ENCODE peak calls at places on chromosomes 3 and 15, in seven cellular contexts. Y is HepG2, L is tibial nerve, C is transverse colon, T is vagina, W is gastrocnemius medialis, P is NB4. Z is an unnamed sample.

GRCh38 chr3:172512363-172512762 is 10.9 kb downstream of the TNFSF10 start:
- DNase-seq in W (peak; percentile 31), P (peak; percentile 95), L (peak; percentile 40), T (no peak), Y (no peak), C (peak; percentile 67), Z (no peak)

GRCh38 chr3:94961423-94962100 is 898.7 kb downstream of the NSUN3 start:
- DNase-seq in L (no peak), C (no peak), W (no peak), P (no peak), Y (no peak), T (no peak), Z (no peak)

GRCh38 chr3:103393395-103394186 is 958.8 kb downstream of the ZPLD1 start:
- DNase-seq in W (no peak), C (no peak), P (no peak), Y (no peak), T (no peak), L (no peak), Z (no peak)

GRCh38 chr15:55816017-55816416 is 73.1 kb upstream of the PRTG start:
- DNase-seq in L (no peak), W (no peak), Y (no peak), P (no peak), C (no peak), T (no peak), Z (no peak)

GRCh38 chr15:55320963-55321362 is 1.9 kb downstream of the PIGB start:
- DNase-seq in T (no peak), C (no peak), P (no peak), Y (no peak), W (no peak), L (no peak), Z (no peak)

GRCh38 chr15:57606816-57607215 is 15.1 kb downstream of the MYZAP start:
- DNase-seq in C (no peak), L (no peak), Y (no peak), W (no peak), T (no peak), P (no peak), Z (no peak)

GRCh38 chr3:52004906-52005395 is 9.3 kb upstream of the RPL29 start:
- DNase-seq in L (no peak), T (no peak), W (no peak), P (no peak), C (no peak), Y (no peak), Z (no peak)

GRCh38 chr15:71043373-71043772 is 71.9 kb upstream of the THSD4 start:
- DNase-seq in W (no peak), T (no peak), P (no peak), L (no peak), Y (no peak), C (no peak), Z (no peak)

GRCh38 chr15:77354064-77354463 is 65.8 kb downstream of the PEAK1 start:
- DNase-seq in T (no peak), W (no peak), P (peak; percentile 11), Y (no peak), C (no peak), L (no peak), Z (no peak)

GRCh38 chr3:190036631-190037030 is 84.1 kb downstream of the P3H2 start:
- DNase-seq in P (no peak), Y (no peak), C (no peak), W (no peak), T (no peak), L (no peak), Z (no peak)

GRCh38 chr15:98668566-98669308 is 20.4 kb downstream of the IGF1R start:
- DNase-seq in Y (no peak), C (no peak), T (no peak), L (no peak), P (no peak), W (no peak), Z (no peak)

GRCh38 chr3:56962200-56962599 is 98.3 kb upstream of the SPATA12 start:
- DNase-seq in Y (no peak), P (no peak), L (no peak), T (no peak), W (no peak), C (no peak), Z (no peak)

GRCh38 chr3:141625506-141625905 is 112.6 kb upstream of the RNF7 start:
- DNase-seq in W (no peak), C (no peak), L (no peak), P (no peak), T (no peak), Y (no peak), Z (no peak)

GRCh38 chr3:65809641-65810150 is 229.0 kb downstream of the MAGI1 start:
- DNase-seq in Y (no peak), W (no peak), T (no peak), L (no peak), C (no peak), P (no peak), Z (no peak)

GRCh38 chr3:173732237-173732636 is 334.7 kb downstream of the NLGN1 start:
- DNase-seq in W (no peak), L (no peak), C (no peak), Y (no peak), P (no peak), T (no peak), Z (no peak)

GRCh38 chr15:77027697-77028450 is 32.9 kb downstream of the PSTPIP1 start:
- DNase-seq in L (no peak), T (no peak), W (no peak), C (peak; percentile 10), Y (no peak), P (no peak), Z (no peak)

GRCh38 chr15:47577476-47577875 is 139.8 kb upstream of the SEMA6D start:
- DNase-seq in L (no peak), P (no peak), T (no peak), C (no peak), Y (no peak), W (no peak), Z (no peak)

GRCh38 chr3:78066287-78066686 is 1026.4 kb downstream of the ROBO2 start:
- DNase-seq in L (no peak), T (no peak), C (no peak), P (peak; percentile 2), Y (no peak), W (no peak), Z (no peak)

GRCh38 chr15:83210619-83211018 is 3.0 kb upstream of the HDGFL3 start:
- DNase-seq in T (no peak), W (no peak), Y (no peak), P (no peak), C (no peak), L (no peak), Z (no peak)

GRCh38 chr3:55167586-55168317 is 239.9 kb upstream of the LRTM1 start:
- DNase-seq in W (no peak), Y (no peak), L (no peak), P (no peak), C (no peak), T (no peak), Z (no peak)

GRCh38 chr15:56759450-56759845 is 26.1 kb upstream of the ZNF280D start:
- DNase-seq in W (peak; percentile 11), T (no peak), L (peak; percentile 63), C (peak; percentile 27), P (no peak), Y (no peak), Z (no peak)

GRCh38 chr3:157122116-157122515 is 37.8 kb downstream of the CCNL1 start:
- DNase-seq in Y (peak; percentile 43), W (no peak), P (no peak), L (no peak), T (no peak), C (no peak), Z (no peak)
- TF ChIP-seq POLR2A in Y (no peak), W (no peak), P (no peak), L (no peak), T (no peak), C (no peak), Z (no peak)

GRCh38 chr3:89395996-89396395 is 288.6 kb downstream of the EPHA3 start:
- DNase-seq in T (no peak), L (no peak), Y (no peak), C (no peak), P (no peak), W (no peak), Z (no peak)
- TF ChIP-seq CTCF in T (no peak), L (no peak), Y (no peak), C (no peak), P (no peak), W (no peak), Z (no peak)

GRCh38 chr15:101611580-101612299 is 40.4 kb downstream of the TM2D3 start:
- DNase-seq in C (no peak), T (no peak), L (no peak), P (no peak), W (no peak), Y (no peak), Z (no peak)

GRCh38 chr15:101609742-101610627 is 42.2 kb downstream of the TM2D3 start:
- DNase-seq in Y (no peak), T (no peak), C (no peak), L (no peak), P (no peak), W (no peak), Z (no peak)

GRCh38 chr15:101610628-101611000 is 41.6 kb downstream of the TM2D3 start:
- DNase-seq in C (no peak), W (no peak), Y (no peak), L (no peak), P (no peak), T (no peak), Z (no peak)

GRCh38 chr15:101612676-101613075 is 39.5 kb downstream of the TM2D3 start:
- DNase-seq in C (no peak), Y (no peak), T (no peak), L (no peak), P (no peak), W (no peak), Z (no peak)

GRCh38 chr15:101611007-101611406 is 41.2 kb downstream of the TM2D3 start:
- DNase-seq in Y (no peak), C (no peak), L (no peak), P (no peak), W (no peak), T (no peak), Z (no peak)
- TF ChIP-seq POLR2A in Y (no peak), C (no peak), L (no peak), P (no peak), W (no peak), T (no peak), Z (no peak)

GRCh38 chr3:126983276-126983652 is 349 bp downstream of the PLXNA1 start:
- DNase-seq in T (no peak), L (no peak), C (no peak), Y (no peak), W (no peak), P (no peak), Z (no peak)
- TF ChIP-seq CTCF in T (no peak), L (no peak), C (no peak), Y (no peak), W (no peak), P (no peak), Z (no peak)

GRCh38 chr15:89864958-89865739 is 28.6 kb downstream of the AP3S2 start:
- DNase-seq in L (no peak), W (no peak), Y (no peak), T (no peak), P (no peak), C (no peak), Z (no peak)
- TF ChIP-seq POLR2A in L (no peak), W (no peak), Y (no peak), T (no peak), P (no peak), C (no peak), Z (no peak)

Z was measured in lower leg skin.